ENCODE peak calls at places on chromosome 6, in ten cellular contexts. G is HCT116, K is pancreas, I is heart left ventricle, H is brain microvascular endothelial cell, Y is tibial nerve, R is IMR-90, X is psoas muscle, V is adrenal gland, D is PC-3. C is an unnamed sample.

GRCh38 chr6:96570053-96570452 is 7.1 kb downstream of the FHL5 start:
- DNase-seq in Y (no peak), I (no peak), D (no peak), G (no peak), K (no peak), H (no peak), R (no peak), X (no peak), V (no peak), C (no peak)

GRCh38 chr6:25456656-25457055 is 177.5 kb downstream of the CARMIL1 start:
- DNase-seq in X (no peak), H (no peak), R (no peak), K (no peak), Y (no peak), I (no peak), D (no peak), G (no peak), V (no peak), C (no peak)

GRCh38 chr6:42075159-42075838 is 25.0 kb downstream of the TAF8 start:
- DNase-seq in I (peak; percentile 74), H (peak; percentile 60), Y (peak; percentile 60), D (peak; percentile 93), R (peak; percentile 69), V (peak; percentile 90), K (peak; percentile 79), X (peak; percentile 85), G (no peak), C (peak; percentile 78)

GRCh38 chr6:145139451-145139850 is 595.9 kb downstream of the EPM2A start:
- DNase-seq in D (no peak), V (no peak), G (no peak), X (no peak), H (no peak), K (no peak), I (no peak), Y (no peak), R (peak; percentile 65), C (no peak)

GRCh38 chr6:157946865-157947532 is 34.7 kb upstream of the SYNJ2 start:
- DNase-seq in R (peak; percentile 10), Y (no peak), X (no peak), H (no peak), K (no peak), D (peak; percentile 36), I (no peak), V (no peak), G (no peak), C (no peak)

GRCh38 chr6:6825986-6826901 is 237.7 kb downstream of the LY86 start:
- DNase-seq in I (peak; percentile 78), K (no peak), V (peak; percentile 83), D (peak; percentile 62), R (no peak), X (peak; percentile 89), H (no peak), Y (no peak), G (no peak), C (peak; percentile 56)

GRCh38 chr6:20632696-20633095 is 98.4 kb downstream of the CDKAL1 start:
- DNase-seq in V (no peak), R (no peak), D (no peak), G (no peak), H (no peak), X (no peak), I (no peak), Y (no peak), K (no peak), C (no peak)

GRCh38 chr6:48474764-48475674 is 364.0 kb upstream of the PTCHD4 start:
- DNase-seq in G (no peak), H (no peak), X (no peak), I (no peak), V (no peak), Y (no peak), D (peak; percentile 5), R (no peak), K (no peak), C (no peak)

GRCh38 chr6:139337830-139338229 is 36.6 kb downstream of the CITED2 start:
- DNase-seq in D (no peak), Y (no peak), X (peak; percentile 61), R (no peak), K (no peak), G (no peak), V (peak; percentile 59), H (no peak), I (peak; percentile 55), C (no peak)

GRCh38 chr6:39731565-39731964 is 6.4 kb upstream of the KIF6 start:
- DNase-seq in Y (no peak), X (no peak), K (no peak), R (no peak), I (no peak), H (no peak), G (no peak), V (no peak), D (no peak), C (no peak)
- TF ChIP-seq CTCF in Y (no peak), X (no peak), K (no peak), R (no peak), I (no peak), H (peak; percentile 56), G (no peak), V (no peak), D (no peak), C (no peak)

GRCh38 chr6:32852018-32852843 is 1.3 kb downstream of the TAP1 start:
- DNase-seq in G (no peak), R (no peak), K (no peak), V (peak; percentile 60), D (peak; percentile 11), Y (no peak), I (no peak), X (no peak), H (no peak), C (peak; percentile 42)

GRCh38 chr6:32851025-32851424 is 2.5 kb downstream of the TAP1 start:
- DNase-seq in I (no peak), V (no peak), X (no peak), H (no peak), R (no peak), G (no peak), Y (no peak), K (no peak), D (no peak), C (no peak)

GRCh38 chr6:32854376-32855178 is 585 bp downstream of the PSMB9 start:
- DNase-seq in H (no peak), D (no peak), I (peak; percentile 47), X (no peak), Y (no peak), R (peak; percentile 33), V (peak; percentile 79), G (no peak), K (no peak), C (peak; percentile 41)

GRCh38 chr6:32853541-32854375 is at the start of the genes PSMB9 and TAP1:
- DNase-seq in Y (peak; percentile 92), K (peak; percentile 94), H (peak; percentile 88), I (peak; percentile 97), G (peak; percentile 88), V (peak; percentile 98), X (peak; percentile 97), D (peak; percentile 95), R (peak; percentile 90), C (peak; percentile 95)

DNA sequence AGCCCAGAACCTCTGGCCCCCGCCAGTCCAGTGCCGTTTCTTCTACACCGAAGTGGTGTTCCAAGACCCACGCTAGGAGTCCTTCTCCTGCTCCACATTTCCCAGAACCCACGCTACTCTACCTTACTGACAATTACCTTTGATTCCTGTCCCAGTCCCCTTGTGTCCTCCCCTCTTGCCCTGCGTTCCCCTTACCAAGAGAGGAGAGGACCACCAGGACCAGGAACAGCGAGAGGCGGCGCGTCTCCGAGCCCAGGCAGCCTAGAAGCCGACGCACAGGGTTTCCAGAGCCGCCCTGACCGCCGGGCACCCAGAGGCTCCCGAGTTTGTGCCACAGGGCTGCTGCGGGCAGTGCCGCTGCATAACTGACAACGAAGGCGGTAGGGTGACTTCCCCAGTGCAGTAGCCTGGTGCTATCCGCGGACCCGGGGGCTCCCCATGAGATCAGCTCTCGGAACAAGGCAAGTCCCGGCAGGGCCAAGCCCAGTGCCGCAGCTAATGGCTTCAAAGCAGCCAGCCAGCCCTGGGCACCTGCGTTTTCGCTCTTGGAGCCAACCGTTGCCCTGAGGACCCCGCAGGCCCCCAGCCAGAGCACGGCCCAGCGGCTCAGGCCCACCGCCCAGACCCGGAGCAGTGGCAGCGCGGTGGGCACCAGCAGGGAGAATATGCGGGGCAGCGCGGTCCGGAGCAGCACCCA is 512 bp downstream of the TAP1 start:
- DNase-seq in H (peak; percentile 22), G (no peak), V (peak; percentile 76), D (peak; percentile 36), K (peak; percentile 60), I (peak; percentile 42), X (peak; percentile 68), Y (no peak), R (peak; percentile 18), C (peak; percentile 42)
- H3K27ac ChIP-seq in H (peak overlapping the region; percentile 88), G (peak overlapping the region; percentile 84), V (peak overlapping the region; percentile 98), D (peak overlapping the region; percentile 72), K (peak overlapping the region; percentile 88), I (peak overlapping the region; percentile 99), X (peak overlapping the region; percentile 93), Y (peak overlapping the region; percentile 97), R (peak overlapping the region; percentile 64), C (peak overlapping the region; percentile 99)

DNA sequence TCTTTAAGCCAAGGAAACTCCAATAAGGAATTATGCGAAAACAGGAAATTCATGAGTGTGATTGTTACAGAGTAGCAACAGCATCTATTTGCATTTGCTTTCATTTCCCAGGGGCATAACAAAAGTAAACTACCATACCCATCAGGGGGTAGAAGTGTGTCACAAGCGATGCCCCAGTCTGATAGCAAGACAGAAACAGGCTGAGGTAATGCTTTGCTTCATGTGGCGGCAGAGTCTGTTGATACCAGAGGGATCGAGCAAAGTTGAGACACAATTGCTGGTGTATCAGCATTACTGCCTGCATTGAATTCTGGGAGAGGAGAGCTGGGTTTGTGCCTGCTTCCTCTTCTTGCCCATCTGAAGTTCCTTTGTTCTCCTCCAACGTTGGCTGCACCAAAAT is 51.2 kb upstream of the LYRM2 start:
- DNase-seq in V (peak; percentile 57), D (no peak), G (no peak), R (no peak), I (no peak), H (peak; percentile 12), K (no peak), Y (no peak), X (no peak), C (no peak)
- H3K36me3 ChIP-seq in V (peaks cover 89% of the 10 kb centered on the region), D (peaks cover 41% of the 10 kb centered on the region), G (peaks cover 85% of the 10 kb centered on the region), R (peaks cover 54% of the 10 kb centered on the region), I (peaks cover 100% of the 10 kb centered on the region), H (peaks cover 62% of the 10 kb centered on the region), K (peaks cover 7% of the 10 kb centered on the region), Y (peaks cover 23% of the 10 kb centered on the region), X (peaks cover 15% of the 10 kb centered on the region), C (peaks cover 89% of the 10 kb centered on the region)

DNA sequence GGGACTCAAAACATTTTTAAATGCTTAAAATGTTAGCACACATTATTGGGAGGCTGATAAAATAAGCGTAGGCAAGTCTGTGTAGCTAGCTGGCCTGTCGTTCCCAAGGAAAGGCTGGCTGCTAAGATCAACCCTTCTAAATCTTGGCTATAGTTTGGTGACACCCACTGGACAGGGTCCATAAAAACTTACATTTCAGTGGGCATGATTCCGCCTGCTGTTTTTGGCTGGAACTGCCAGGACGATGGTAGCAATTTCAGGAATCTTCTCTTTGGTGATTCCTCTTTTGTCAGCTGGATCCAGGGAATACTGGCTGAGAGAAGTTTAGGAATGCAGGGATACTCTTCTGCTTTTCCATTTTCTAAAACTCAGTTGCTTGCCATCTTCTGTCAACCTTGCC is 162.2 kb downstream of the NKAIN2 start:
- DNase-seq in H (no peak), Y (no peak), K (no peak), R (peak; percentile 23), I (no peak), X (no peak), G (no peak), V (no peak), D (peak; percentile 10), C (no peak)
- TF ChIP-seq CTCF in H (peak; percentile 73), Y (peak; percentile 37), K (no peak), R (peak; percentile 59), I (peak; percentile 44), X (peak; percentile 41), G (peak; percentile 56), V (no peak), D (peak; percentile 27), C (peak; percentile 49)